ENCODE peak calls at places on chromosomes 6 and 20, in four cellular contexts. Y, T, I and P are unnamed samples. For H3K36me3, the result is how much of the 10 kb centered on the place peaks cover.

GRCh38 chr6:90277301-90278011 is 19.2 kb downstream of the BACH2 start:
- DNase-seq in Y (no peak), I (no peak), T (no peak), P (no peak)

GRCh38 chr6:141437685-141438084 is 695.0 kb upstream of the GJE1 start:
- DNase-seq in Y (no peak), T (no peak), I (no peak), P (no peak)

GRCh38 chr6:97394160-97394748 is 111.2 kb upstream of the MMS22L start:
- DNase-seq in T (no peak), Y (no peak), I (peak), P (peak)

GRCh38 chr6:125598422-125598821 is 151.0 kb upstream of the HEY2 start:
- DNase-seq in Y (peak), I (peak), T (peak), P (no peak)

GRCh38 chr20:10347066-10347465 is 87.0 kb downstream of the MKKS start:
- DNase-seq in T (no peak), Y (no peak), I (no peak), P (no peak)

GRCh38 chr6:139764498-139764986 is 390.1 kb upstream of the CITED2 start:
- DNase-seq in I (peak), Y (no peak), T (no peak), P (peak)

GRCh38 chr6:128723667-128724066 is 159.3 kb upstream of the LAMA2 start:
- DNase-seq in T (no peak), I (no peak), Y (no peak), P (no peak)

GRCh38 chr6:89357390-89357789 is 4.9 kb upstream of the UBE2J1 start:
- DNase-seq in T (no peak), I (no peak), Y (no peak), P (no peak)

GRCh38 chr6:130473886-130474285 is 108.1 kb downstream of the TMEM200A start:
- DNase-seq in T (no peak), Y (no peak), I (no peak), P (no peak)

GRCh38 chr6:5208039-5208438 is 52.7 kb downstream of the LYRM4 start:
- DNase-seq in I (peak), Y (no peak), T (no peak), P (no peak)

GRCh38 chr6:80364206-80364605 is 257.7 kb downstream of the BCKDHB start:
- DNase-seq in T (no peak), I (no peak), Y (no peak), P (no peak)

GRCh38 chr20:19026901-19027644 is 185.4 kb upstream of the SLC24A3 start:
- DNase-seq in I (no peak), T (no peak), Y (no peak), P (no peak)

GRCh38 chr6:4301871-4302270 is 166.5 kb upstream of the ECI2 start:
- DNase-seq in T (no peak), Y (no peak), I (no peak), P (no peak)

GRCh38 chr20:440636-441035 is 21.7 kb downstream of the TBC1D20 start:
- DNase-seq in T (no peak), I (no peak), Y (no peak), P (no peak)

GRCh38 chr6:22295145-22295544 is 1.7 kb downstream of the PRL start:
- DNase-seq in Y (no peak), I (no peak), T (no peak), P (no peak)

GRCh38 chr6:170183521-170183920 is 107.4 kb downstream of the DLL1 start:
- DNase-seq in Y (no peak), I (no peak), T (no peak), P (no peak)

DNA sequence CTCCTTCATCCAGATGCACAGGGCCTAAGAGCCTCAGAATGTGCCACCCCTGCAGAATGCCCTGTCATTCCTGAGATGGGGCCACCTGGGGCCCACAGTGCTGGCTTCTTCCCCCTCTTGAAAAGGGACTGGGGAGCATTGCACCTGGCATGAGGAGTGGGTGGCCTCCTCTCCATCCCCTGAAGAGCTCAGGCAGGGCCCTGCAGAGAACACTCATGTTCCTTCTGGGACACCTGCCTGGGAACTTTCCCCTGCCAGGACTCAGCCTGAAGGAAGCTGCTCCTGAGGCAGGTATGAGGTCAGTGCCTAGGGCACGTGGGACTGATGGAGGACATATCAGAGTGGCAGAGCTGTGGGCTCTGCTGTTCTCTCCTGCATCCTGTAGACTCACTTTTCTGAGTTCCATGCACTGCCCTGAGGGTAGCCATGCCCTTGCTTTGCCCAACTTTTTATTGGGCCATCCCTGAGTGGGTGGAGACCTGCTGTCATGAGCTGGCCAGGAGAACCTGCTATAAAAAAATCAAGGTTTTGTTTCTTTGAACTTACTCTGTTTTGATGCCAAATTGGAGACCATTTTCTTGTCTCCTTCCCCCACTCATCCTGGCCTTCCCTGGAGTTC is 19.5 kb downstream of the CCDC167 start:
- DNase-seq in I (no peak), T (no peak), Y (no peak), P (no peak)
- H3K36me3 ChIP-seq in I (half or more), T (half or more), Y (half or more), P (half or more)

DNA sequence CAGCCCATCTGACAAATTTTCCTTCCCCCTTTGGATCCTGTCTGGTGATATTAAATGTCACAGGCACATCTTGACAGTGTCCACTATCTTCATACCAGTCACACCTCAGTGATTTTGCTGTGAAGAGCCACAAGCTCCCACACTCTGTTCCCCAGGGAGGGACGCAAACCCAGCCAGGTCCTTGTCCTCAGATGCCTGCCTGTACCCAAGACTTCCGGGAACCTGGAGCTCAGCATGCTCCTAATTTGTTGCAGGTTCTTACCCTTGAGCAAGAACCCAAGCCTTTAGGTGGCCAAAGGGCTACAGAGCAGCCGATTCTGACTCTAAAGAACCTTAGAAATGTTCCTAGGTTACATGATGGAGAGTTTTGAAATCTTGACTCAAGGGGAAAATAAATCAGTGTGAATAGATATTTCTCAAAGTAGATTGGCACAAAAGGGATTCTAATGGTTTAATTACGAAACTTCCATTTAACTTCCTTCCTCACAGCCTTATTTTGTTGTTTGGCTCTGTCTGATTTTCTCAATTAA is 66.2 kb upstream of the MTHFD1L start:
- DNase-seq in T (no peak), Y (no peak), I (no peak), P (no peak)
- H3K36me3 ChIP-seq in T (under half), Y (half or more), I (under half), P (under half)

GRCh38 chr6:157466340-157466643 is 85.3 kb downstream of the ZDHHC14 start:
- DNase-seq in I (no peak), Y (no peak), T (no peak), P (no peak)

GRCh38 chr6:157464653-157465535 is 83.9 kb downstream of the ZDHHC14 start:
- DNase-seq in Y (no peak), T (no peak), I (no peak), P (no peak)

GRCh38 chr6:157460182-157460999 is 79.4 kb downstream of the ZDHHC14 start:
- DNase-seq in I (no peak), T (no peak), Y (no peak), P (no peak)

GRCh38 chr6:157461000-157461915 is 80.3 kb downstream of the ZDHHC14 start:
- DNase-seq in T (no peak), I (no peak), Y (no peak), P (no peak)

GRCh38 chr6:157462956-157463742 is 82.2 kb downstream of the ZDHHC14 start:
- DNase-seq in Y (no peak), T (no peak), I (no peak), P (no peak)
- H3K36me3 ChIP-seq in Y (under half), T (under half), I (under half), P (under half)

DNA sequence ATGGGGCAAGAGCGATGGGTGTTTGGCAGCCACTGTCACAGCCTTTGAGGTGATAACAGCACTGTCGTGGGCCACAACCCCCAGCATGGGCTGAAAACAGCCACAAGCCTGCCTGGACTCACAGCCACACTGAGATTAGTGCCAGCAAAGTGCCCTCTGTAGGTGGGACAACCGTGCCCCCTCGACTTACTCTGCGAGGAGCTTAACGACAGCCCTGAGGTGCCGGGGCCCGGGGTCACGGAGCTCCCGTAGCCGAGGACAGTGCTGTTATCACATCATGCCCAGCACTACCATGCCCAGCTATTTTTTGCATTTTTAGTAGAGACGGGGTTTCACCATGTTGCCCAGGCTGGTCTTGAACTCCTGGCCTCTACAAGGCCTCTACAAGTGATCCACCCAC is 36.6 kb downstream of the SUMO4 start:
- DNase-seq in Y (no peak), I (no peak), T (no peak), P (no peak)
- H3K36me3 ChIP-seq in Y (under half), I (under half), T (under half), P (under half)

GRCh38 chr6:29620629-29621028 is 12.4 kb downstream of the GABBR1 start:
- DNase-seq in T (no peak), Y (no peak), I (no peak), P (no peak)

GRCh38 chr6:29619578-29619977 is 13.4 kb downstream of the GABBR1 start:
- DNase-seq in Y (no peak), T (no peak), I (no peak), P (no peak)

GRCh38 chr6:29617782-29618557 is 15.0 kb downstream of the GABBR1 start:
- DNase-seq in T (no peak), Y (no peak), I (no peak), P (no peak)
- H3K36me3 ChIP-seq in T (half or more), Y (half or more), I (half or more), P (under half)

DNA sequence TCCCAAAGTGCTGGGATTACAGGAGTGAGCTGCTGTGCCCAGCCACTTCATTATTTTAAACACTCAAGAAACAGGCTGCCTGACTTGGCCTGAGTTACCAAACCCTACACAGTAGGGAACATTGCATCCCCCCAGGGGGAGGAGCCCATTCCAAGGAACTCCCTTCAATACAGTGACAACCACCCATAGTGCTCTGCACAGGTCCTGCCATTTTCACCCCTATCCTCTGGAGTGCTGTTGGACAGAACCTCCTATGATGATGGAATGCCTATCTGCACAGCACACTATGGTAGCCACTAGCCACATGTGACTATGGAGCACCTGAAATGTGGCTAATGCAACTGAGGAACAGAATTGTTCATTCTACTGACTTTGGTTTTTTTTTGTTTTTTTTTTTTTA is 11.7 kb downstream of the ACOT8 start:
- DNase-seq in Y (no peak), I (no peak), T (no peak), P (no peak)
- H3K36me3 ChIP-seq in Y (half or more), I (half or more), T (half or more), P (half or more)

GRCh38 chr6:110996661-110997060 is 14.8 kb downstream of the RPF2 start:
- DNase-seq in Y (no peak), T (no peak), I (no peak), P (no peak)

GRCh38 chr6:110999634-111000270 is 17.9 kb downstream of the RPF2 start:
- DNase-seq in T (no peak), Y (no peak), I (no peak), P (no peak)

GRCh38 chr6:111002350-111002749 is 20.5 kb downstream of the RPF2 start:
- DNase-seq in I (no peak), Y (no peak), T (no peak), P (no peak)
- H3K36me3 ChIP-seq in I (half or more), Y (half or more), T (half or more), P (half or more)